ENCODE peak calls at places on chromosomes 7 and 10, in ten cellular contexts. One of them, this sample, is unnamed.

GRCh38 chr10:98417481-98417959 is 2.5 kb upstream of the PYROXD2 start:
- DNase-seq in NCI-H1436: no peak
- DNase-seq in heart left ventricle: no peak
- DNase-seq in activated CD4-positive, alpha-beta T cell treated with anti-CD3 and anti-CD28 coated beads for 48 hours: no peak
- DNase-seq in caudate nucleus: no peak
- DNase-seq in M059J: no peak
- DNase-seq in GM04504: no peak
- DNase-seq in amygdala: no peak
- DNase-seq in retina: no peak
- DNase-seq in Calu3: no peak
- DNase-seq in this sample: no peak

GRCh38 chr10:48533951-48534720 is 70.7 kb downstream of the ARHGAP22 start:
- DNase-seq in NCI-H1436: no peak
- DNase-seq in heart left ventricle: no peak
- DNase-seq in activated CD4-positive, alpha-beta T cell treated with anti-CD3 and anti-CD28 coated beads for 48 hours: no peak
- DNase-seq in caudate nucleus: no peak
- DNase-seq in M059J: peak; percentile 50
- DNase-seq in GM04504: no peak
- DNase-seq in amygdala: no peak
- DNase-seq in retina: no peak
- DNase-seq in Calu3: no peak
- DNase-seq in this sample: no peak

GRCh38 chr10:13099144-13099665 is 758 bp upstream of the OPTN start:
- DNase-seq in NCI-H1436: peak; percentile 39
- DNase-seq in heart left ventricle: peak; percentile 50
- DNase-seq in activated CD4-positive, alpha-beta T cell treated with anti-CD3 and anti-CD28 coated beads for 48 hours: peak; percentile 55
- DNase-seq in caudate nucleus: no peak
- DNase-seq in M059J: peak; percentile 42
- DNase-seq in GM04504: peak; percentile 39
- DNase-seq in amygdala: peak; percentile 48
- DNase-seq in retina: peak; percentile 76
- DNase-seq in Calu3: peak; percentile 31
- DNase-seq in this sample: peak; percentile 50

GRCh38 chr10:18368681-18369080 is 228.5 kb downstream of the CACNB2 start:
- DNase-seq in NCI-H1436: no peak
- DNase-seq in heart left ventricle: no peak
- DNase-seq in activated CD4-positive, alpha-beta T cell treated with anti-CD3 and anti-CD28 coated beads for 48 hours: no peak
- DNase-seq in caudate nucleus: no peak
- DNase-seq in M059J: no peak
- DNase-seq in GM04504: no peak
- DNase-seq in amygdala: no peak
- DNase-seq in retina: no peak
- DNase-seq in Calu3: no peak
- DNase-seq in this sample: no peak

GRCh38 chr10:101230185-101230917 is 1.1 kb upstream of the LBX1 start:
- DNase-seq in NCI-H1436: no peak
- DNase-seq in heart left ventricle: no peak
- DNase-seq in activated CD4-positive, alpha-beta T cell treated with anti-CD3 and anti-CD28 coated beads for 48 hours: no peak
- DNase-seq in caudate nucleus: no peak
- DNase-seq in M059J: no peak
- DNase-seq in GM04504: no peak
- DNase-seq in amygdala: no peak
- DNase-seq in retina: peak; percentile 45
- DNase-seq in Calu3: no peak
- DNase-seq in this sample: no peak

GRCh38 chr7:49817251-49817650 is 43.8 kb downstream of the VWC2 start:
- DNase-seq in NCI-H1436: no peak
- DNase-seq in heart left ventricle: no peak
- DNase-seq in activated CD4-positive, alpha-beta T cell treated with anti-CD3 and anti-CD28 coated beads for 48 hours: no peak
- DNase-seq in caudate nucleus: no peak
- DNase-seq in M059J: no peak
- DNase-seq in GM04504: no peak
- DNase-seq in amygdala: no peak
- DNase-seq in retina: no peak
- DNase-seq in Calu3: no peak
- DNase-seq in this sample: no peak

GRCh38 chr10:2856598-2856997 is 210.8 kb upstream of the PFKP start:
- DNase-seq in NCI-H1436: peak; percentile 9
- DNase-seq in heart left ventricle: no peak
- DNase-seq in activated CD4-positive, alpha-beta T cell treated with anti-CD3 and anti-CD28 coated beads for 48 hours: no peak
- DNase-seq in caudate nucleus: no peak
- DNase-seq in M059J: no peak
- DNase-seq in GM04504: no peak
- DNase-seq in amygdala: no peak
- DNase-seq in retina: no peak
- DNase-seq in Calu3: no peak
- DNase-seq in this sample: no peak

GRCh38 chr10:52249850-52250395 is 64.2 kb upstream of the DKK1 start:
- DNase-seq in NCI-H1436: no peak
- DNase-seq in heart left ventricle: no peak
- DNase-seq in activated CD4-positive, alpha-beta T cell treated with anti-CD3 and anti-CD28 coated beads for 48 hours: no peak
- DNase-seq in caudate nucleus: no peak
- DNase-seq in M059J: no peak
- DNase-seq in GM04504: no peak
- DNase-seq in amygdala: no peak
- DNase-seq in retina: no peak
- DNase-seq in Calu3: no peak
- DNase-seq in this sample: no peak

GRCh38 chr7:29467193-29467592 is 96.4 kb upstream of the PRR15 start:
- DNase-seq in NCI-H1436: no peak
- DNase-seq in heart left ventricle: no peak
- DNase-seq in activated CD4-positive, alpha-beta T cell treated with anti-CD3 and anti-CD28 coated beads for 48 hours: no peak
- DNase-seq in caudate nucleus: no peak
- DNase-seq in M059J: no peak
- DNase-seq in GM04504: no peak
- DNase-seq in amygdala: no peak
- DNase-seq in retina: no peak
- DNase-seq in Calu3: no peak
- DNase-seq in this sample: no peak

GRCh38 chr10:86733260-86733671 is 23.2 kb upstream of the BMPR1A start:
- DNase-seq in NCI-H1436: no peak
- DNase-seq in heart left ventricle: peak; percentile 40
- DNase-seq in activated CD4-positive, alpha-beta T cell treated with anti-CD3 and anti-CD28 coated beads for 48 hours: no peak
- DNase-seq in caudate nucleus: no peak
- DNase-seq in M059J: no peak
- DNase-seq in GM04504: no peak
- DNase-seq in amygdala: no peak
- DNase-seq in retina: no peak
- DNase-seq in Calu3: no peak
- DNase-seq in this sample: peak; percentile 61

GRCh38 chr10:77267703-77268630 is 369.6 kb downstream of the KCNMA1 start:
- DNase-seq in NCI-H1436: peak; percentile 51
- DNase-seq in heart left ventricle: no peak
- DNase-seq in activated CD4-positive, alpha-beta T cell treated with anti-CD3 and anti-CD28 coated beads for 48 hours: no peak
- DNase-seq in caudate nucleus: no peak
- DNase-seq in M059J: no peak
- DNase-seq in GM04504: no peak
- DNase-seq in amygdala: no peak
- DNase-seq in retina: no peak
- DNase-seq in Calu3: no peak
- DNase-seq in this sample: no peak

GRCh38 chr7:57344957-57345356 is 105.0 kb upstream of the ZNF716 start:
- DNase-seq in NCI-H1436: no peak
- DNase-seq in heart left ventricle: no peak
- DNase-seq in activated CD4-positive, alpha-beta T cell treated with anti-CD3 and anti-CD28 coated beads for 48 hours: no peak
- DNase-seq in caudate nucleus: no peak
- DNase-seq in M059J: no peak
- DNase-seq in GM04504: no peak
- DNase-seq in amygdala: no peak
- DNase-seq in retina: no peak
- DNase-seq in Calu3: no peak
- DNase-seq in this sample: no peak

GRCh38 chr10:86872757-86873156 is 84.7 kb downstream of the MMRN2 start:
- DNase-seq in NCI-H1436: no peak
- DNase-seq in heart left ventricle: peak; percentile 37
- DNase-seq in activated CD4-positive, alpha-beta T cell treated with anti-CD3 and anti-CD28 coated beads for 48 hours: no peak
- DNase-seq in caudate nucleus: no peak
- DNase-seq in M059J: peak; percentile 11
- DNase-seq in GM04504: no peak
- DNase-seq in amygdala: no peak
- DNase-seq in retina: peak; percentile 33
- DNase-seq in Calu3: no peak
- DNase-seq in this sample: no peak

GRCh38 chr10:84348860-84349259 is 20.5 kb downstream of the CCSER2 start:
- DNase-seq in NCI-H1436: no peak
- DNase-seq in heart left ventricle: no peak
- DNase-seq in activated CD4-positive, alpha-beta T cell treated with anti-CD3 and anti-CD28 coated beads for 48 hours: no peak
- DNase-seq in caudate nucleus: no peak
- DNase-seq in M059J: peak; percentile 81
- DNase-seq in GM04504: no peak
- DNase-seq in amygdala: no peak
- DNase-seq in retina: no peak
- DNase-seq in Calu3: no peak
- DNase-seq in this sample: no peak

GRCh38 chr7:158318511-158318913 is 269.1 kb downstream of the PTPRN2 start:
- DNase-seq in NCI-H1436: no peak
- DNase-seq in heart left ventricle: no peak
- DNase-seq in activated CD4-positive, alpha-beta T cell treated with anti-CD3 and anti-CD28 coated beads for 48 hours: no peak
- DNase-seq in caudate nucleus: no peak
- DNase-seq in M059J: no peak
- DNase-seq in GM04504: no peak
- DNase-seq in amygdala: no peak
- DNase-seq in retina: no peak
- DNase-seq in Calu3: no peak
- DNase-seq in this sample: no peak

This sample was measured in ureter.